ENCODE peak calls at places on chromosome 20, in six cellular contexts. V, D, G, L, Y and T are unnamed samples.

GRCh38 chr20:35463455-35464300 is 8.3 kb downstream of the CEP250 start:
- DNase-seq in V (peak), G (peak), L (peak), Y (peak), D (peak), T (peak)

GRCh38 chr20:59165794-59166709 is 2.4 kb downstream of the ZNF831 start:
- DNase-seq in Y (no peak), V (no peak), L (no peak), G (no peak), D (no peak), T (no peak)

GRCh38 chr20:34410331-34410730 is 47.3 kb downstream of the ITCH start:
- DNase-seq in V (no peak), D (no peak), L (no peak), Y (no peak), G (no peak), T (no peak)

GRCh38 chr20:38377039-38377715 is 30.9 kb downstream of the LBP start:
- DNase-seq in L (no peak), V (no peak), D (no peak), Y (no peak), G (no peak), T (no peak)

GRCh38 chr20:24798930-24799705 is 150.0 kb upstream of the CST7 start:
- DNase-seq in D (no peak), Y (no peak), V (no peak), G (peak), L (no peak), T (no peak)

GRCh38 chr20:47336013-47336754 is 20.3 kb downstream of the ZMYND8 start:
- DNase-seq in Y (no peak), G (peak), V (no peak), D (no peak), L (no peak), T (no peak)

GRCh38 chr20:20137851-20138250 is 85.5 kb downstream of the CFAP61 start:
- DNase-seq in L (no peak), G (no peak), V (no peak), D (no peak), Y (no peak), T (no peak)

GRCh38 chr20:35561268-35561667 is 19.4 kb downstream of the ERGIC3 start:
- DNase-seq in G (peak), D (peak), V (peak), Y (peak), L (peak), T (peak)

GRCh38 chr20:50353289-50353961 is 156.8 kb upstream of the PTPN1 start:
- DNase-seq in D (no peak), G (no peak), L (no peak), V (no peak), Y (no peak), T (no peak)

GRCh38 chr20:658731-659291 is 5.8 kb upstream of the SRXN1 start:
- DNase-seq in G (no peak), V (peak), Y (no peak), L (no peak), D (no peak), T (no peak)

GRCh38 chr20:39853664-39854063 is 835.4 kb downstream of the MAFB start:
- DNase-seq in G (peak), Y (no peak), L (no peak), V (peak), D (no peak), T (peak)

GRCh38 chr20:59560588-59561227 is 43.6 kb upstream of the PHACTR3 start:
- DNase-seq in V (no peak), Y (peak), G (no peak), L (peak), D (peak), T (peak)

GRCh38 chr20:22825546-22825945 is 209.6 kb upstream of the SSTR4 start:
- DNase-seq in V (no peak), Y (no peak), G (no peak), L (no peak), D (no peak), T (no peak)

GRCh38 chr20:43994486-43995100 is 79.9 kb downstream of the TOX2 start:
- DNase-seq in G (peak), V (no peak), D (no peak), L (no peak), Y (no peak), T (no peak)

GRCh38 chr20:38751360-38751976 is 3.2 kb downstream of the ACTR5 start:
- DNase-seq in V (no peak), L (peak), G (peak), D (peak), Y (peak), T (peak)

GRCh38 chr20:32343438-32343837 is 14.7 kb upstream of the ASXL1 start:
- DNase-seq in Y (no peak), G (peak), V (no peak), L (no peak), D (no peak), T (no peak)

GRCh38 chr20:19974621-19975435 is 42.3 kb upstream of the NAA20 start:
- DNase-seq in L (no peak), Y (no peak), G (peak), D (peak), V (no peak), T (peak)

GRCh38 chr20:64055893-64056638 is 6.6 kb upstream of the SOX18 start:
- DNase-seq in V (no peak), D (no peak), G (no peak), Y (peak), L (no peak), T (peak)

GRCh38 chr20:49885558-49886332 is 29.6 kb downstream of the SPATA2 start:
- DNase-seq in L (no peak), Y (no peak), G (no peak), V (no peak), D (no peak), T (peak)

GRCh38 chr20:35523298-35523888 is 6.1 kb downstream of the C20orf173 start:
- DNase-seq in D (no peak), G (no peak), Y (peak), L (peak), V (peak), T (peak)

GRCh38 chr20:11451793-11452291 is 465.9 kb upstream of the BTBD3 start:
- DNase-seq in G (peak), Y (no peak), L (no peak), D (no peak), V (no peak), T (no peak)

GRCh38 chr20:21571841-21572690 is 58.2 kb upstream of the NKX2-2 start:
- DNase-seq in V (peak), Y (peak), D (no peak), G (peak), L (peak), T (peak)